ENCODE peak calls at places on chromosomes 4 and X, in four cellular contexts. I is endodermal cell, K is heart left ventricle, H is left ventricle myocardium inferior. T is an unnamed sample.

GRCh38 chrX:102976290-102976689 is 39.2 kb downstream of the RAB40AL start:
- DNase-seq in I (no peak), K (no peak), H (no peak), T (no peak)

GRCh38 chr4:35506161-35506560 is 738.2 kb downstream of the ARAP2 start:
- DNase-seq in I (no peak), K (no peak), H (no peak), T (no peak)

GRCh38 chr4:33996075-33996718 is 2248.1 kb downstream of the ARAP2 start:
- DNase-seq in I (no peak), K (no peak), H (no peak), T (no peak)

GRCh38 chr4:57234252-57234775 is 124.1 kb upstream of the IGFBP7 start:
- DNase-seq in I (no peak), K (no peak), H (no peak), T (no peak)

GRCh38 chrX:31333181-31333831 is 261.5 kb upstream of the FTHL17 start:
- DNase-seq in I (no peak), K (no peak), H (no peak), T (no peak)

GRCh38 chr4:83356899-83357661 is 22.4 kb upstream of the HPSE start:
- DNase-seq in I (no peak), K (no peak), H (no peak), T (no peak)

GRCh38 chrX:43707812-43708548 is 51.9 kb downstream of the MAOA start:
- DNase-seq in I (no peak), K (peak; percentile 34), H (peak; percentile 60), T (no peak)

GRCh38 chrX:54473993-54474859 is 21.8 kb downstream of the FGD1 start:
- DNase-seq in I (no peak), K (no peak), H (no peak), T (no peak)

GRCh38 chr4:149897784-149898183 is 82.1 kb upstream of the IQCM start:
- DNase-seq in I (no peak), K (no peak), H (no peak), T (no peak)

GRCh38 chrX:46978341-46979291 is 66.4 kb downstream of the JADE3 start:
- DNase-seq in I (peak; percentile 92), K (peak; percentile 45), H (peak; percentile 59), T (peak; percentile 45)

GRCh38 chr4:159346681-159347080 is 243.8 kb downstream of the RAPGEF2 start:
- DNase-seq in I (no peak), K (no peak), H (no peak), T (no peak)

GRCh38 chr4:138522366-138522765 is 280.2 kb upstream of the SLC7A11 start:
- DNase-seq in I (peak; percentile 53), K (no peak), H (no peak), T (no peak)

GRCh38 chr4:47482326-47482725 is 2.7 kb upstream of the ATP10D start:
- DNase-seq in I (no peak), K (no peak), H (no peak), T (no peak)

GRCh38 chr4:123346944-123347343 is 49.7 kb upstream of the SPRY1 start:
- DNase-seq in I (no peak), K (no peak), H (no peak), T (no peak)

DNA sequence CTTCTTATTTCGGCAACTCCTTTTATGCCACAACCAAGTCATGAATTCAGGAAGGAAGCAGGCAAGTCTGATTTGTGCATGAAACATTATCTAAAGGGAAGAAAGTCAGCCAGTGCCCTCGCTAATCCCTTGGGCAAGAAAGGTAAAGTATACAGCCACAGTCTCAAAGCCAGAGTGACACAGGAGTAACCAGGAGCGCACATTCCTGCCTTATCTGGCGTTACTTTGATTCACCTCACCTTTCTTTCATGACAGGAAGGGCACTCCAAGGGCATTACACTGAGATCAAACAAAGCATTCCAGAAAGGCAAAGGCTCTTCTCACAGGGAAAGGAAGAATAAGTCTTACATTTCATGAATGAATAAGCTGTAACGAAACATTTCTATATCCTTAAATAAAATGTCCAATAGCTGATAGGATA is 38.8 kb downstream of the FAT1 start:
- DNase-seq in I (peak; percentile 71), K (no peak), H (no peak), T (no peak)
- H3K27ac ChIP-seq in I (no peak overlapping the region), K (peak overlapping the region; percentile 65), H (peak overlapping the region; percentile 61), T (no peak overlapping the region)

GRCh38 chr4:7767526-7767925 is 172.1 kb downstream of the AFAP1 start:
- DNase-seq in I (no peak), K (no peak), H (peak; percentile 4), T (no peak)
- H3K36me3 ChIP-seq in I (peaks cover 42% of the 10 kb centered on the region), K (no peaks in the 10 kb centered on the region), H (peaks cover 25% of the 10 kb centered on the region), T (no peaks in the 10 kb centered on the region)

GRCh38 chrX:101009086-101009485 is 39.6 kb downstream of the ARL13A start:
- DNase-seq in I (no peak), K (no peak), H (no peak), T (no peak)
- H3K27ac ChIP-seq in I (no peak overlapping the region), K (no peak overlapping the region), H (no peak overlapping the region), T (no peak overlapping the region)

DNA sequence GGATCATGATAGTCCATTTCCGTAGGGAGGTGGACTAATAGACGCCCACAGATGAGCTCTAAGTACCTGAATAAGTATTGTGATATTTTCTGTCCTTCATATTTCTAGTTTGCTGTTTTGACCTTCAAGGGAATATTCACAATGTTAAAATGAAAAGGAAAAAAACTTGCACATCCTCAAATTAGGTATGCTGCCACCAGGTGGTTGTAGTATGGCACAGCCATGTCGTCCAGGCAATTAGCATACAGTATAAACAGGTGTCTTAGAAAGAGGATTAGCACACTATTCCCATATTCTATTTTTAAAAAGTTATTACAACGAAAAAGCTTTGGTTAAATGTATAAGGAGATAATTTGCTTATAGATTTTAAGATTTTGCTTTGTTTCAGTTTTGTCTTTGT is 802.0 kb downstream of the RPA4 start:
- DNase-seq in I (no peak), K (no peak), H (no peak), T (no peak)
- H3K36me3 ChIP-seq in I (no peaks in the 10 kb centered on the region), K (no peaks in the 10 kb centered on the region), H (no peaks in the 10 kb centered on the region), T (no peaks in the 10 kb centered on the region)

GRCh38 chr4:142583708-142584107 is 262.4 kb downstream of the INPP4B start:
- DNase-seq in I (no peak), K (no peak), H (no peak), T (no peak)
- H3K27ac ChIP-seq in I (no peak overlapping the region), K (no peak overlapping the region), H (no peak overlapping the region), T (no peak overlapping the region)

GRCh38 chr4:152970102-152970820 is 34.1 kb downstream of the FHDC1 start:
- DNase-seq in I (no peak), K (no peak), H (no peak), T (no peak)

GRCh38 chr4:152968806-152969394 is 32.8 kb downstream of the FHDC1 start:
- DNase-seq in I (no peak), K (no peak), H (no peak), T (no peak)

GRCh38 chr4:152973614-152974200 is 37.6 kb downstream of the FHDC1 start:
- DNase-seq in I (no peak), K (no peak), H (no peak), T (no peak)

GRCh38 chr4:152972821-152973613 is 36.9 kb downstream of the FHDC1 start:
- DNase-seq in I (no peak), K (no peak), H (no peak), T (no peak)

DNA sequence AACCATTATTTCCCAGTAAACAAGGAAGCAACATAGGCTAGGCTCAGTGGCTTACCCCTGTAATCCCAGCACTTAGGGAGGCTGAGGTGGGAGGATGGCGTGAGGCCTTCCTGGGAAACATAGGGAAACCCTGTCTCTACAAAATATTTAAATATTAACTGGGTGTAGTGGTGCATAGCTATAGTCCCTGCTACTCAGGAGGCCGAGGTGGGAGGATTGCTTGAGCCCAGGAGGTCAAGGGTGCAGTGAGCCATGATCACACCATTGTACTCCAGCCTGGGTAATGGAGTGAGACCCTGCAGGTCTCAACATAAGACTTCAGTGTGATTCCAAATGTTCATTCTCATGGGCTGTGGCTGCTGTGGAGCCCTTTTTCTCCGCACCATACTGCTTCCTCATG is 34.9 kb downstream of the FHDC1 start:
- DNase-seq in I (no peak), K (no peak), H (no peak), T (no peak)
- H3K36me3 ChIP-seq in I (peaks cover 32% of the 10 kb centered on the region), K (no peaks in the 10 kb centered on the region), H (no peaks in the 10 kb centered on the region), T (no peaks in the 10 kb centered on the region)

DNA sequence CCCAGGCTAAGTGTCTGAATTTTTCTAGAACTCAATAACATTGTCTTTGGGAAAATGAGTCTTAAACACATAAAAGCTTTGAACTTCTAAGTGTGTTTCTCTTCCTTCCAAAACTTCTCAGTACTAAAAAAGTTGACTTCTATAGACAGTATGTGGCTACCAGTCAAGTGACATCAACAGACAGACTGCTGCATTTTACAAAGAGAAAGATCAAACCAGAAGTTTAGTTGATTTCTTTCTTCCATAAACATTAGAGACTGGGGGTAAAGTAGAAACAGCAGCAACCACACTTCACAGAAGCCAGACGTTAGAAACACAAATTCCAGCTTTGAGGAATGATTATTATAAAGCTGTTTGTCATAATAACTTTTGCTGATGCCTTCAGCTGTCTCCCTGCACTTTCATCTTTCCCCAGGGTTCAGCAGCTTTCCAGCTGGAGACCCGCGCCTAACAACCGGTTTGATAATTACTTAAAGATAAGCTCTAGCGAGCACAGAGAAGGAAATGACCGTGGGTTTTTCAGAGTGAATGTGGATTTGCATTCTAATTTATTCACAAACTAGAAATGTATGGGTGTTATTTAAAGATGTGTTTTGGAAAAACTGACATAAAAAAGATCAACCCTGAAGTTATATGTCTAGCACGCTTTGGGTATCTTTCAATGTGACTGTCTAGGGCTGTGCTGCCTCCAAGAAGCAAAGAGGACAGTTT is 15.2 kb upstream of the ENAM start:
- DNase-seq in I (no peak), K (no peak), H (no peak), T (no peak)
- H3K27ac ChIP-seq in I (no peak overlapping the region), K (peak overlapping the region; percentile 5), H (no peak overlapping the region), T (no peak overlapping the region)

GRCh38 chrX:45760187-45760742 is 559.6 kb upstream of the DIPK2B start:
- DNase-seq in I (no peak), K (no peak), H (no peak), T (no peak)
- H3K36me3 ChIP-seq in I (peaks cover 16% of the 10 kb centered on the region), K (no peaks in the 10 kb centered on the region), H (no peaks in the 10 kb centered on the region), T (no peaks in the 10 kb centered on the region)

GRCh38 chrX:39730671-39731389 is 366.9 kb downstream of the BCOR start:
- DNase-seq in I (peak; percentile 90), K (peak; percentile 64), H (peak; percentile 69), T (peak; percentile 76)
- H3K27ac ChIP-seq in I (peak overlapping the region; percentile 41), K (peak overlapping the region; percentile 39), H (peak overlapping the region; percentile 30), T (no peak overlapping the region)